ENCODE peak calls at places on chromosome 20, in seven cellular contexts. T, S, K, C, F, R and B are unnamed samples.

GRCh38 chr20:52888096-52888495 is 84.1 kb upstream of the TSHZ2 start:
- DNase-seq in T (no peak), C (no peak), K (no peak), F (no peak), R (no peak), S (no peak), B (no peak)

GRCh38 chr20:15195378-15195777 is 858.0 kb upstream of the FLRT3 start:
- DNase-seq in K (no peak), R (no peak), T (no peak), C (no peak), F (no peak), S (no peak), B (no peak)

GRCh38 chr20:57557926-57558613 is 2.8 kb upstream of the PCK1 start:
- DNase-seq in R (no peak), F (no peak), C (no peak), S (no peak), K (no peak), T (no peak), B (no peak)

GRCh38 chr20:41697861-41698559 is 79.8 kb upstream of the CHD6 start:
- DNase-seq in T (no peak), F (no peak), C (no peak), K (no peak), S (no peak), R (no peak), B (no peak)

GRCh38 chr20:2285193-2285592 is 10.6 kb upstream of the TGM3 start:
- DNase-seq in C (no peak), R (no peak), K (no peak), S (no peak), F (no peak), T (no peak), B (no peak)

GRCh38 chr20:38875170-38875993 is 50.8 kb upstream of the FAM83D start:
- DNase-seq in C (no peak), R (no peak), S (no peak), T (no peak), F (no peak), K (peak), B (no peak)

GRCh38 chr20:33796263-33796906 is 14.8 kb upstream of the CHMP4B start:
- DNase-seq in R (no peak), F (peak), S (no peak), T (no peak), K (no peak), C (no peak), B (peak)

GRCh38 chr20:35615667-35616464 is at the start of gene SPAG4:
- DNase-seq in K (peak), T (peak), C (no peak), F (peak), R (peak), S (peak), B (peak)

GRCh38 chr20:53003420-53003819 is 31.3 kb downstream of the TSHZ2 start:
- DNase-seq in F (no peak), R (no peak), T (no peak), S (no peak), C (no peak), K (no peak), B (no peak)

GRCh38 chr20:2234788-2235187 is 61.0 kb upstream of the TGM3 start:
- DNase-seq in S (no peak), K (no peak), T (no peak), C (no peak), F (no peak), R (no peak), B (no peak)

GRCh38 chr20:38275815-38276550 is 15.4 kb upstream of the KIAA1755 start:
- DNase-seq in C (peak), F (no peak), R (no peak), S (no peak), T (no peak), K (no peak), B (no peak)

GRCh38 chr20:56621730-56622129 is 7.4 kb upstream of the TFAP2C start:
- DNase-seq in C (no peak), T (no peak), R (no peak), S (no peak), F (no peak), K (no peak), B (no peak)

GRCh38 chr20:1895674-1896496 is 678 bp downstream of the SIRPA start:
- DNase-seq in T (no peak), K (no peak), C (no peak), F (no peak), S (peak), R (no peak), B (no peak)

GRCh38 chr20:37042986-37043972 is 52.5 kb downstream of the RBL1 start:
- DNase-seq in S (no peak), F (no peak), T (no peak), C (no peak), R (no peak), K (peak), B (no peak)

GRCh38 chr20:23668477-23668951 is 20.3 kb downstream of the CST4 start:
- DNase-seq in R (peak), C (no peak), T (no peak), S (peak), K (no peak), F (peak), B (peak)

GRCh38 chr20:59322813-59323469 is 22.5 kb downstream of the EDN3 start:
- DNase-seq in T (no peak), F (no peak), R (no peak), S (no peak), K (no peak), C (no peak), B (no peak)

GRCh38 chr20:49914310-49915117 is 815 bp downstream of the SPATA2 start:
- DNase-seq in R (no peak), K (no peak), T (no peak), C (no peak), S (no peak), F (no peak), B (no peak)

GRCh38 chr20:47110819-47111218 is 216.2 kb downstream of the EYA2 start:
- DNase-seq in K (no peak), S (no peak), R (no peak), C (no peak), F (no peak), T (no peak), B (no peak)

GRCh38 chr20:58603656-58604184 is 47.4 kb upstream of the STX16 start:
- DNase-seq in S (no peak), F (no peak), C (no peak), R (no peak), T (no peak), K (no peak), B (no peak)

GRCh38 chr20:35831029-35831428 is 59.2 kb downstream of the PHF20 start:
- DNase-seq in C (no peak), F (no peak), K (no peak), T (no peak), R (no peak), S (no peak), B (no peak)

GRCh38 chr20:7742479-7742878 is 197.8 kb downstream of the HAO1 start:
- DNase-seq in S (no peak), T (no peak), F (no peak), R (no peak), C (no peak), K (no peak), B (no peak)

DNA sequence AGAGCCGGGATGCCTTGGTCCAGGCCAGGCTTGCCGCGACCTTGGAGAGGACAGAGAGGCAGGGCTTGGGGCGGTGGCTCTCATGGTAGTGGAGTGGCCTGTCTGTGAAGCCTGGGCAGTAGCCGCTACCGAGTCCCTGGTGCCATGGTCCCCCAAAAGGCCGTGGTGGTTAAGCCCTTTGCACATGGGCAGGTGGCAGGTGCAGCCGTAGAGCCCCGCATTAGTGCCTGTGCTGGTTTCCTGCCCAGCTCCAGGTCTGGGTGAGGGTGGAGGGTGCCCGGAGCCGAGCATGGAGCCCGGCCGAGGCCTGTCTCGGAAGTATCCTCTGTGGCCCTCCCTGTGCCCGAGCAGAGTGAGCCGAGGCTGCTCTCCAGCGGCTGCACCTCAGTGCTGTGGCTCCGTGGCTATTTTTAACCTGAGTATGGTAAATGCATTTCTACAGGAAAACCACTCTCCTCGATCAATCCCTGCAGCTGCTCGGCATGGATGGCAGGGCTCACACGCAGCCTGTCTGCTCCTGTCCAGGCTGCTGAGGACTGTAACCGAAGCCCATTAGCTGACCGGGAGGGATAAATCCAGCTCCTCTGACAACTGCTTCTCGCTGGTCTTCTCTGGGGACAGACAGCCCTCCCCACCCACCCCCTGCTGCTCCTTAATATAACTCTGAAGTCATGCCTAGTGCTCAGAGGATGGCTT is 36.3 kb upstream of the GATA5 start:
- DNase-seq in R (no peak), F (no peak), S (no peak), K (no peak), C (no peak), T (no peak), B (no peak)
- TF ChIP-seq CTCF in R (no peak), F (no peak), S (no peak), K (no peak), C (no peak), T (no peak), B (no peak)

DNA sequence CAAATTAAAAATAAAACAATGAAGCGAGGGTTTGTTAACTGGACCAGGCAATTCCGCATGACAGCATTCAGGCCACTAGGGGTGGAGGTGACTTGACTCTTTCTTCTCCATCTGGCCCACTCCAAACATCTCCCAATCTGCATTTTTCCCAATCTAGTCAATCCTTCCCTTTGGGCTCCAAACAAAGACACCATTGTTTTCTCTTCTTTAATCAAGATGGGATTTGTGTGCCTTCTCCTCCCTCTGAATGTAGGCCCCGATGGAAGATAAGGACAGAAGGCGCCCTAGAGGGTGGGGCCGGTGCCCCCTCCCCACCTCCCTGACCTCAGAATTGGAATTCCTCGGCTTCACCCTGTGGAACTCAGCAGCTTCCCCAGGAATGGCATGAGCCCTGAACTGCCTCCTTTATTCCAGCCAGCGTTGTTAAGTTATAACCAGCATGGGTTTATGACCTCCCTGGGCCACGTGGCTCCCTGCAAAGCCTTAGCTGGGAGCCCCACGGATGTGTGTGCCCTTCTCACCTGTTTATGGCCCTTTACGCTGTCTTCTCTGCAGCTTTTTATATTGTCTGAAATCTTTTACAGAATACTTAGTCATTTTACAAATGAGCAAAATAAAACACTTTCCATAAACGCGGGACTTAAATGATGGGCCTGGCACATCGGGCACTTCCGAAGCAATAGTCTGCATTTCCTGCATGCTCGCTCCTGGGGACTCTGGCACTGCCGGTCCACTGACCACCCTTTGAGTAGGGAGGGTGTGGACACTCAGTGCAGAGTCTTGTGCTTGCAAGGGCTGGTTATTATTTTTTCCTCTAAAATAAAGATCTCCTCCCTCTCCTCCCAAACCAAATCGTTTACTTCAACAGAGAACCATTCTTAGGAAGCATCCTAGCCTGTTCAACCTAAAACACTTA is 24.5 kb downstream of the OVOL2 start:
- DNase-seq in S (no peak), C (no peak), R (no peak), K (no peak), T (no peak), F (no peak), B (no peak)
- TF ChIP-seq CTCF in S (no peak), C (no peak), R (peak), K (no peak), T (peak), F (no peak), B (peak)

GRCh38 chr20:11274137-11274536 is 600.3 kb upstream of the JAG1 start:
- DNase-seq in S (no peak), F (peak), T (no peak), R (no peak), K (no peak), C (peak), B (no peak)
- TF ChIP-seq CTCF in S (peak), F (peak), T (peak), R (peak), K (no peak), C (peak), B (peak)

GRCh38 chr20:10179574-10180298 is 38.9 kb upstream of the SNAP25 start:
- DNase-seq in T (no peak), S (no peak), K (no peak), F (no peak), R (peak), C (no peak), B (no peak)
- TF ChIP-seq CTCF in T (peak), S (no peak), K (no peak), F (no peak), R (peak), C (peak), B (peak)